ENCODE peak calls at places on chromosome 5, in seven cellular contexts. J is breast epithelium; K is GM19239; T is epithelial cell of esophagus; Y is stimulated activated CD4-positive, alpha-beta T cell treated with anti-CD3 and anti-CD28 coated beads, Interleukin-12 subunit alpha, Interleukin-12 subunit beta, amount 100 ng/mL, for 4 hours; H is transverse colon; U is CD4-positive, CD25-positive, alpha-beta regulatory T cell. O is an unnamed sample.

GRCh38 chr5:11851402-11851801 is 52.8 kb downstream of the CTNND2 start:
- DNase-seq in J (no peak), K (no peak), T (peak; percentile 81), Y (no peak), H (no peak), U (no peak), O (no peak)

GRCh38 chr5:171907731-171908343 is 98.6 kb downstream of the FBXW11 start:
- DNase-seq in J (no peak), K (no peak), T (peak; percentile 66), Y (peak; percentile 18), H (peak; percentile 15), U (peak; percentile 20), O (no peak)

GRCh38 chr5:89204766-89205165 is 321.8 kb upstream of the MEF2C start:
- DNase-seq in J (no peak), K (no peak), T (no peak), Y (no peak), H (no peak), U (no peak), O (no peak)

GRCh38 chr5:424259-425110 is 18.5 kb upstream of the EXOC3 start:
- DNase-seq in J (no peak), K (peak; percentile 93), T (no peak), Y (no peak), H (no peak), U (no peak), O (no peak)

GRCh38 chr5:2007906-2008437 is 125.2 kb upstream of the IRX4 start:
- DNase-seq in J (no peak), K (no peak), T (peak; percentile 11), Y (no peak), H (no peak), U (no peak), O (no peak)

GRCh38 chr5:34707451-34708107 is 51.5 kb downstream of the RAI14 start:
- DNase-seq in J (no peak), K (no peak), T (no peak), Y (no peak), H (no peak), U (no peak), O (no peak)

GRCh38 chr5:81125959-81126358 is 107.2 kb upstream of the CKMT2 start:
- DNase-seq in J (no peak), K (no peak), T (peak; percentile 5), Y (no peak), H (no peak), U (no peak), O (no peak)

GRCh38 chr5:69368458-69369368 is 607 bp downstream of the AK6 start:
- DNase-seq in J (no peak), K (no peak), T (no peak), Y (no peak), H (no peak), U (peak; percentile 12), O (no peak)

GRCh38 chr5:151107738-151108520 is 27.1 kb upstream of the TNIP1 start:
- DNase-seq in J (peak; percentile 75), K (no peak), T (peak; percentile 53), Y (no peak), H (peak; percentile 67), U (no peak), O (no peak)

GRCh38 chr5:96781031-96781733 is 26.6 kb downstream of the ERAP1 start:
- DNase-seq in J (no peak), K (no peak), T (peak; percentile 62), Y (no peak), H (no peak), U (no peak), O (no peak)

GRCh38 chr5:107781451-107781850 is 110.7 kb upstream of the EFNA5 start:
- DNase-seq in J (no peak), K (no peak), T (peak; percentile 2), Y (no peak), H (no peak), U (no peak), O (no peak)

GRCh38 chr5:90386099-90386710 is 23.4 kb downstream of the CETN3 start:
- DNase-seq in J (no peak), K (no peak), T (peak; percentile 39), Y (no peak), H (no peak), U (no peak), O (no peak)

GRCh38 chr5:179126506-179126991 is 66.4 kb downstream of the ZNF354C start:
- DNase-seq in J (peak; percentile 45), K (no peak), T (no peak), Y (no peak), H (no peak), U (no peak), O (no peak)

GRCh38 chr5:59380350-59380951 is 513.1 kb downstream of the PDE4D start:
- DNase-seq in J (no peak), K (no peak), T (peak; percentile 68), Y (no peak), H (no peak), U (no peak), O (no peak)

GRCh38 chr5:113202904-113203716 is 226.5 kb downstream of the DCP2 start:
- DNase-seq in J (peak; percentile 68), K (no peak), T (peak; percentile 87), Y (no peak), H (no peak), U (no peak), O (no peak)

GRCh38 chr5:136814621-136815378 is 449.5 kb upstream of the TRPC7 start:
- DNase-seq in J (no peak), K (no peak), T (no peak), Y (no peak), H (no peak), U (no peak), O (no peak)

GRCh38 chr5:169694221-169694620 is 57.1 kb downstream of the DOCK2 start:
- DNase-seq in J (no peak), K (no peak), T (no peak), Y (no peak), H (no peak), U (no peak), O (no peak)

GRCh38 chr5:135216072-135216812 is 182.2 kb upstream of the PITX1 start:
- DNase-seq in J (no peak), K (no peak), T (no peak), Y (no peak), H (no peak), U (no peak), O (no peak)

GRCh38 chr5:61245936-61246335 is 83.7 kb upstream of the SMIM15 start:
- DNase-seq in J (no peak), K (no peak), T (peak; percentile 25), Y (no peak), H (peak; percentile 37), U (no peak), O (no peak)

GRCh38 chr5:145931718-145932117 is 4.7 kb upstream of the SH3RF2 start:
- DNase-seq in J (no peak), K (no peak), T (no peak), Y (no peak), H (no peak), U (no peak), O (no peak)

GRCh38 chr5:79080804-79081203 is 11.2 kb downstream of the BHMT2 start:
- DNase-seq in J (no peak), K (no peak), T (no peak), Y (no peak), H (no peak), U (no peak), O (no peak)

GRCh38 chr5:86500947-86501346 is 116.8 kb upstream of the COX7C start:
- DNase-seq in J (no peak), K (no peak), T (peak; percentile 3), Y (no peak), H (no peak), U (no peak), O (no peak)

GRCh38 chr5:74375271-74375670 is 265.3 kb downstream of the ENC1 start:
- DNase-seq in J (no peak), K (no peak), T (no peak), Y (no peak), H (no peak), U (no peak), O (no peak)

GRCh38 chr5:6506631-6507030 is 58.0 kb downstream of the UBE2QL1 start:
- DNase-seq in J (no peak), K (no peak), T (no peak), Y (no peak), H (no peak), U (no peak), O (no peak)

GRCh38 chr5:145856285-145856818 is 16.5 kb downstream of the GRXCR2 start:
- DNase-seq in J (no peak), K (no peak), T (peak; percentile 46), Y (no peak), H (peak; percentile 26), U (no peak), O (no peak)

GRCh38 chr5:80608730-80609129 is 38.6 kb upstream of the ANKRD34B start:
- DNase-seq in J (no peak), K (no peak), T (no peak), Y (no peak), H (no peak), U (no peak), O (no peak)

GRCh38 chr5:56024810-56025302 is 30.1 kb upstream of the IL6ST start:
- DNase-seq in J (no peak), K (no peak), T (no peak), Y (no peak), H (no peak), U (no peak), O (no peak)

GRCh38 chr5:61758711-61759110 is 426.7 kb downstream of the ZSWIM6 start:
- DNase-seq in J (no peak), K (no peak), T (no peak), Y (no peak), H (no peak), U (no peak), O (no peak)

GRCh38 chr5:66118294-66118693 is 25.8 kb upstream of the SREK1 start:
- DNase-seq in J (no peak), K (no peak), T (no peak), Y (no peak), H (no peak), U (no peak), O (no peak)

GRCh38 chr5:78527054-78527884 is 121.3 kb downstream of the LHFPL2 start:
- DNase-seq in J (no peak), K (no peak), T (peak; percentile 96), Y (no peak), H (peak; percentile 56), U (no peak), O (no peak)

GRCh38 chr5:33523208-33523771 is 82.5 kb downstream of the TARS1 start:
- DNase-seq in J (no peak), K (no peak), T (peak; percentile 8), Y (no peak), H (no peak), U (no peak), O (no peak)

O was measured in esophagus squamous epithelium.